ENCODE peak calls at places on chromosomes 11 and 22, in four cellular contexts. I is A549, K is HL-60, Z is mucosa of descending colon. H is an unnamed sample.

GRCh38 chr11:57181678-57182305 is at the start of gene LRRC55:
- DNase-seq in I (no peak), K (no peak), Z (no peak), H (no peak)

GRCh38 chr11:17387811-17388210 is 648 bp downstream of the KCNJ11 start:
- DNase-seq in I (no peak), K (no peak), Z (no peak), H (peak)

GRCh38 chr11:6258571-6258998 is 1.1 kb upstream of the CCKBR start:
- DNase-seq in I (no peak), K (no peak), Z (no peak), H (no peak)

GRCh38 chr11:87466228-87466627 is 428.5 kb downstream of the TMEM135 start:
- DNase-seq in I (no peak), K (no peak), Z (no peak), H (no peak)

GRCh38 chr11:78654071-78654470 is 79.4 kb upstream of the NARS2 start:
- DNase-seq in I (no peak), K (no peak), Z (no peak), H (no peak)

GRCh38 chr11:18772211-18772610 is 19.4 kb downstream of the PTPN5 start:
- DNase-seq in I (no peak), K (no peak), Z (no peak), H (no peak)

GRCh38 chr22:23400286-23400981 is 179.7 kb downstream of the IGLL1 start:
- DNase-seq in I (no peak), K (no peak), Z (no peak), H (no peak)

GRCh38 chr11:64663656-64664055 is 59.3 kb downstream of the NRXN2 start:
- DNase-seq in I (no peak), K (no peak), Z (no peak), H (no peak)

GRCh38 chr11:7657306-7658025 is 15.8 kb downstream of the CYB5R2 start:
- DNase-seq in I (peak), K (peak), Z (peak), H (no peak)

GRCh38 chr11:2531987-2532703 is 87.3 kb downstream of the KCNQ1 start:
- DNase-seq in I (no peak), K (no peak), Z (peak), H (peak)

GRCh38 chr22:42075277-42075676 is 1.2 kb downstream of the PHETA2 start:
- DNase-seq in I (no peak), K (no peak), Z (no peak), H (no peak)
- TF ChIP-seq CTCF in I (no peak), K (no peak), Z (no peak), H (no peak)

GRCh38 chr22:19799322-19800190 is 39.0 kb downstream of the TBX1 start:
- DNase-seq in I (no peak), K (no peak), Z (no peak), H (no peak)
- TF ChIP-seq CTCF in I (no peak), K (no peak), Z (no peak), H (no peak)

DNA sequence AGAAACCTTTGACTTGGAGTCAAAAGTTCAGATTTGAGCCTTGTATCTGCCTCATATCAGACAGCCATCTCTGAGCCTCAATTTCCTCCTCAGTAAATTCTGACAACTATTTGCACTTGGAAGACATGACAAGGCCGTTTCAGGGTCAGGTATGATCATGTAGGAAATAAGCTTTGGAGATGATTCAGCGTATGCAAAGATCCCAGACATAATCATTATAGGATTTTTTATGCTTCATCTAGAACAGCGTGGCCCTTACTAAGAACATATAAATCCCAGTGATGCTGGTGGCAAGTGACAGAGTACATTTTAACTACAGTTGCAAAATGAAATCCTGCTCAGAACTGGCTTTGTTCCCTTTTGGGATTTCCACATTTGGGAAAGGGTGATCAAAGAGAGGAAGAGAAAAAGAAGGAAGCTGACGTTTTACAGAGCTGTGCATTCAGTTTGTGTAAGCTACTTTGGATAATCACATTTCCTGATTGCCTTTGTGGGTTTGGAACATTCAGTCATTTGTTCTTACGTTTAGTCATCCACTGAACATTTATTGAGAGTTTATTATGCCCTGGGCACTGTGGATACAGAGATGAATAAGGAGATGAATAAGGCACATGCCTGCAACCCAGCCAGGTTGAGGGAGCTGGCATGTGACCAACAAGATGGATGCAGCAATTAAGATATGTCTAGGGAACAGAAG is 81.9 kb upstream of the HEPHL1 start:
- DNase-seq in I (no peak), K (no peak), Z (no peak), H (no peak)
- TF ChIP-seq CTCF in I (no peak), K (no peak), Z (no peak), H (no peak)

GRCh38 chr11:107741044-107741823 is 29.4 kb upstream of the SLN start:
- DNase-seq in I (no peak), K (peak), Z (peak), H (no peak)
- TF ChIP-seq CTCF in I (peak), K (peak), Z (peak), H (peak)

GRCh38 chr11:104876838-104877500 is 21.3 kb downstream of the CASP12 start:
- DNase-seq in I (no peak), K (no peak), Z (no peak), H (no peak)

GRCh38 chr11:104876324-104876723 is 21.9 kb downstream of the CASP12 start:
- DNase-seq in I (no peak), K (no peak), Z (no peak), H (no peak)

GRCh38 chr11:104870910-104871309 is 27.4 kb downstream of the CASP12 start:
- DNase-seq in I (no peak), K (no peak), Z (no peak), H (no peak)

GRCh38 chr11:104872393-104872792 is 25.9 kb downstream of the CASP12 start:
- DNase-seq in I (no peak), K (no peak), Z (no peak), H (no peak)

DNA sequence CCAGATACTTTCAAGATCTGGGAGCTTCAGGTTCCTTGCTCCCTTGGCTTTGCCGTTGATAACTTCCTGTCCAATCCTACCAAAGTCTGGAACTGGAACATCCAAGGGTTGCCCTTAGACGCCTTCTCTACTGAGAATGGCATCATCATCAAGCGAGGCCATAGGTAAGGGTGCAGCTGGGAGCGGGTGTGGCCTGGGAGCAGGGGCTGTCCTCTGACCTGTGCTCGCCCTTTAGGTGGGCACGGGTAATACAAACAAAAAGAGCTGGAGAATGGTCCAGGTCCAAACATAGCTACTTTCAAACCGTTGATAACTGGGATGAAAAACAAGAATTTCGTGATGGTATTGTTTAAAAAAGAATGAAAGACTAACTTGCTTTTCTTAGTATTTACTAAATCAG is 25.0 kb downstream of the CASP12 start:
- DNase-seq in I (no peak), K (peak), Z (no peak), H (no peak)
- TF ChIP-seq CTCF in I (no peak), K (peak), Z (no peak), H (no peak)

GRCh38 chr22:47626428-47627390 is 864.3 kb downstream of the TBC1D22A start:
- DNase-seq in I (no peak), K (no peak), Z (no peak), H (no peak)
- TF ChIP-seq CTCF in I (no peak), K (no peak), Z (no peak), H (no peak)

DNA sequence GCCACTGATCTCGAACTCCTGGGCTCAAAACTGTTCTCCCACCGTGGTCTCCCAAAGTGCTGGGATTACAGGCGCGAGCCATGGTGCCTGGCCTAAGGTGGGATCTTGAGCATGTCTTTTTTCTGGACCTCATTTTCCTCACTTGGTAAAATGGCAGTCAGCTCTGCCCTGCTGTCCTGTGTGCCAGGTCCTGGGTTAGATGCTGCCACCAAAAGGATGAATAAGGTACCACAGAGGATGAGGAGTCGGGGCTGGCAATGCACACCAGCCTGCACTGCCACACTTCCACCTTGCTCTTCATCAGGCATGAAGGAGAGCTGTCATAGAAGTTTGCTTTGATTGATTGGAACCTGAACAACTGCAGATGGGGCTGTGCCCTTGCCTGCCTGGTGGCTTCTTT is 32.3 kb downstream of the ACO2 start:
- DNase-seq in I (peak), K (peak), Z (no peak), H (no peak)
- TF ChIP-seq CTCF in I (peak), K (no peak), Z (no peak), H (no peak)

GRCh38 chr22:29202231-29203192 is 3.2 kb upstream of the EMID1 start:
- DNase-seq in I (peak), K (peak), Z (peak), H (peak)
- TF ChIP-seq CTCF in I (peak), K (peak), Z (no peak), H (peak)

GRCh38 chr22:46681010-46681409 is 57.0 kb downstream of the CERK start:
- DNase-seq in I (peak), K (no peak), Z (no peak), H (no peak)
- TF ChIP-seq CTCF in I (no peak), K (peak), Z (peak), H (peak)